ENCODE peak calls at places on chromosomes 7 and 10, in four cellular contexts. One of them, this sample, is unnamed. For H3K9me3, the result is how much of the 10 kb centered on the place peaks cover.

GRCh38 chr7:80264769-80265168 is 130.1 kb downstream of the GNAI1 start:
- DNase-seq in HCT116: no peak
- DNase-seq in OCI-LY7: no peak
- DNase-seq in SK-N-SH: no peak
- DNase-seq in this sample: no peak

GRCh38 chr7:131625817-131626372 is 69.5 kb upstream of the PODXL start:
- DNase-seq in HCT116: peak
- DNase-seq in OCI-LY7: no peak
- DNase-seq in SK-N-SH: peak
- DNase-seq in this sample: peak

GRCh38 chr7:157460721-157461120 is 123.9 kb downstream of the DNAJB6 start:
- DNase-seq in HCT116: no peak
- DNase-seq in OCI-LY7: no peak
- DNase-seq in SK-N-SH: no peak
- DNase-seq in this sample: no peak

GRCh38 chr10:96890172-96890513 is 58.0 kb downstream of the LCOR start:
- DNase-seq in HCT116: no peak
- DNase-seq in OCI-LY7: no peak
- DNase-seq in SK-N-SH: no peak
- DNase-seq in this sample: peak

GRCh38 chr7:125423444-125424155 is 494.0 kb upstream of the POT1 start:
- DNase-seq in HCT116: no peak
- DNase-seq in OCI-LY7: no peak
- DNase-seq in SK-N-SH: no peak
- DNase-seq in this sample: no peak

GRCh38 chr7:16644987-16645592 is 464 bp downstream of the ANKMY2 start:
- DNase-seq in HCT116: no peak
- DNase-seq in OCI-LY7: peak
- DNase-seq in SK-N-SH: peak
- DNase-seq in this sample: no peak

GRCh38 chr10:12771956-12772355 is 229.6 kb downstream of the CCDC3 start:
- DNase-seq in HCT116: no peak
- DNase-seq in OCI-LY7: no peak
- DNase-seq in SK-N-SH: no peak
- DNase-seq in this sample: no peak

GRCh38 chr7:119545118-119545517 is 727.9 kb upstream of the KCND2 start:
- DNase-seq in HCT116: peak
- DNase-seq in OCI-LY7: no peak
- DNase-seq in SK-N-SH: no peak
- DNase-seq in this sample: peak

GRCh38 chr7:71780282-71780681 is 631.9 kb downstream of the CALN1 start:
- DNase-seq in HCT116: no peak
- DNase-seq in OCI-LY7: no peak
- DNase-seq in SK-N-SH: no peak
- DNase-seq in this sample: no peak

GRCh38 chr7:71784781-71785180 is 627.4 kb downstream of the CALN1 start:
- DNase-seq in HCT116: no peak
- DNase-seq in OCI-LY7: no peak
- DNase-seq in SK-N-SH: no peak
- DNase-seq in this sample: no peak

GRCh38 chr7:71785216-71785615 is 626.9 kb downstream of the CALN1 start:
- DNase-seq in HCT116: no peak
- DNase-seq in OCI-LY7: no peak
- DNase-seq in SK-N-SH: no peak
- DNase-seq in this sample: no peak

GRCh38 chr7:71784180-71784579 is 628.0 kb downstream of the CALN1 start:
- DNase-seq in HCT116: no peak
- DNase-seq in OCI-LY7: no peak
- DNase-seq in SK-N-SH: no peak
- DNase-seq in this sample: no peak

DNA sequence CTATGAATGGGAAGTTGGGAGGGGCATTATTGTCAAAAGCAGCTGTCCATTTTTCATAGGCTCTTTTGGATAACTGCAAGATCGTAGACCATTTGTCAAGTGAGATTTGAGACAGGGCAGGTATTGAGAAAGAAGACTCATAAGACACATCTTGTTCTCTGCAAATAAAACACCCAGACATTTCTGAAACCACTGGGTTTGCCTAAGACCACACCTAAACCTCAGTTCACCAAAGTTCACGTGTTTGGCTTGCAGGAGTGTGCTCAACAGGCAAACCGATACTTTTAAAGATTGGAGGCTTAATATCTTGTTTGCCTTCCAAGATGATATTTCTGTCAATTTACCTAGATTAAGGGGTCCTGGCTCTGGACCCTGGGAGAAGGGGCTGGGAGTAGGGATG is 628.4 kb downstream of the CALN1 start:
- DNase-seq in HCT116: no peak
- DNase-seq in OCI-LY7: no peak
- DNase-seq in SK-N-SH: no peak
- DNase-seq in this sample: no peak
- H3K9me3 ChIP-seq in HCT116: under half
- H3K9me3 ChIP-seq in OCI-LY7: under half
- H3K9me3 ChIP-seq in SK-N-SH: under half
- H3K9me3 ChIP-seq in this sample: under half

DNA sequence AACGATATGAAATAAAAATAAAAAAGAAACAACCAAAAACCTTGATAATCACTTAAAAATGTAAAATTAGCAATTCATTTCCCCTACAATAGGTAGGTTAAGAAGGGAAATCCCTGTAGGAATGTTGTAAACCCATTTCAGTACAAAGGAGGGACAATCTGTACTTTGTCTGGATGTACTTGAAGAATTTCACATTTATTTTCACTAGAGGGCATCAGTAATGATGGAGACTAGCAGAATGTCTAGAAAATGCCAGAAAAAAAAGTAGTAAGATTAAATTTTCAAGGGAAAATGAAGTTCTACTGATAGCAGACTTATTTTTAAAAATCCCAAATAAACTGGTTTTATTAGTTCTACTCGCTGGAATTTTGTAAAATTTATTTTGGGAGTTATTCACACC is 209.0 kb upstream of the FZD1 start:
- DNase-seq in HCT116: no peak
- DNase-seq in OCI-LY7: no peak
- DNase-seq in SK-N-SH: no peak
- DNase-seq in this sample: no peak
- TF ChIP-seq CTCF in HCT116: no peak
- TF ChIP-seq CTCF in OCI-LY7: peak
- TF ChIP-seq CTCF in SK-N-SH: peak
- TF ChIP-seq CTCF in this sample: peak

GRCh38 chr10:77027576-77027975 is 610.0 kb downstream of the KCNMA1 start:
- DNase-seq in HCT116: no peak
- DNase-seq in OCI-LY7: no peak
- DNase-seq in SK-N-SH: no peak
- DNase-seq in this sample: no peak
- TF ChIP-seq EZH2phosphoT487 in HCT116: no peak
- TF ChIP-seq EZH2phosphoT487 in OCI-LY7: no peak
- TF ChIP-seq EZH2phosphoT487 in SK-N-SH: no peak
- TF ChIP-seq EZH2phosphoT487 in this sample: no peak

GRCh38 chr10:131212763-131213325 is 98.7 kb downstream of the TCERG1L start:
- DNase-seq in HCT116: no peak
- DNase-seq in OCI-LY7: no peak
- DNase-seq in SK-N-SH: no peak
- DNase-seq in this sample: no peak

GRCh38 chr10:131211146-131211545 is 100.4 kb downstream of the TCERG1L start:
- DNase-seq in HCT116: no peak
- DNase-seq in OCI-LY7: no peak
- DNase-seq in SK-N-SH: no peak
- DNase-seq in this sample: no peak

GRCh38 chr10:131211965-131212619 is 99.4 kb downstream of the TCERG1L start:
- DNase-seq in HCT116: no peak
- DNase-seq in OCI-LY7: no peak
- DNase-seq in SK-N-SH: no peak
- DNase-seq in this sample: no peak

GRCh38 chr10:131210181-131210580 is 101.3 kb downstream of the TCERG1L start:
- DNase-seq in HCT116: no peak
- DNase-seq in OCI-LY7: no peak
- DNase-seq in SK-N-SH: no peak
- DNase-seq in this sample: no peak

GRCh38 chr10:131211556-131211955 is 100.0 kb downstream of the TCERG1L start:
- DNase-seq in HCT116: no peak
- DNase-seq in OCI-LY7: no peak
- DNase-seq in SK-N-SH: peak
- DNase-seq in this sample: no peak
- H3K9me3 ChIP-seq in HCT116: under half
- H3K9me3 ChIP-seq in OCI-LY7: under half
- H3K9me3 ChIP-seq in SK-N-SH: under half
- H3K9me3 ChIP-seq in this sample: under half

GRCh38 chr7:106064329-106064728 is 47.8 kb downstream of the SYPL1 start:
- DNase-seq in HCT116: no peak
- DNase-seq in OCI-LY7: peak
- DNase-seq in SK-N-SH: peak
- DNase-seq in this sample: no peak
- TF ChIP-seq CTCF in HCT116: no peak
- TF ChIP-seq CTCF in OCI-LY7: peak
- TF ChIP-seq CTCF in SK-N-SH: no peak
- TF ChIP-seq CTCF in this sample: no peak

GRCh38 chr10:17075510-17075909 is 54.1 kb downstream of the CUBN start:
- DNase-seq in HCT116: no peak
- DNase-seq in OCI-LY7: no peak
- DNase-seq in SK-N-SH: no peak
- DNase-seq in this sample: peak
- TF ChIP-seq EZH2phosphoT487 in HCT116: no peak
- TF ChIP-seq EZH2phosphoT487 in OCI-LY7: no peak
- TF ChIP-seq EZH2phosphoT487 in SK-N-SH: no peak
- TF ChIP-seq EZH2phosphoT487 in this sample: no peak

DNA sequence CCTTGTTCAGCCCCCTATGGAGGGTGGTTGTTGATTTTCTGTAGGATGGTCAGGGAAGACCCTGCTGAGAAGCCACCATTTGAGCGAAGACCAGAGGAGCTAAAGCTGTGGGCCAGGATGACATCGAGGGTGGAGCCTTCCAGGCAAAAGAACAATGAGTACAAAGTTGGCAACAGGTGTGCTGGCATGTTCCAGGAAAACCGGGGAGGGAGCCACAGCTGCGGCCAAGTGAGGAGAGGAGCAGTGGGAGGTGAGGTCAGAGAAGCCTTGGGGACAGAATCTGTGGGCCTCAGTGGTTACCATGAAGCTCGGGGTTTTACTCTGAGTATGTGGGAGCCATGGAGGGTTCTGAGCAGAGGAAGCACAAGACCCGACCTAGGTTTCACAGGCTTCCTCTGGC is 75.6 kb upstream of the ZNF479 start:
- DNase-seq in HCT116: no peak
- DNase-seq in OCI-LY7: no peak
- DNase-seq in SK-N-SH: no peak
- DNase-seq in this sample: no peak
- H3K9me3 ChIP-seq in HCT116: under half
- H3K9me3 ChIP-seq in OCI-LY7: under half
- H3K9me3 ChIP-seq in SK-N-SH: under half
- H3K9me3 ChIP-seq in this sample: under half

GRCh38 chr10:48790740-48791044 is 106.0 kb downstream of the WDFY4 start:
- DNase-seq in HCT116: no peak
- DNase-seq in OCI-LY7: no peak
- DNase-seq in SK-N-SH: no peak
- DNase-seq in this sample: no peak

GRCh38 chr10:48791267-48791928 is 106.7 kb downstream of the WDFY4 start:
- DNase-seq in HCT116: no peak
- DNase-seq in OCI-LY7: no peak
- DNase-seq in SK-N-SH: no peak
- DNase-seq in this sample: no peak

GRCh38 chr10:48792687-48793096 is 108.0 kb downstream of the WDFY4 start:
- DNase-seq in HCT116: no peak
- DNase-seq in OCI-LY7: no peak
- DNase-seq in SK-N-SH: no peak
- DNase-seq in this sample: no peak

GRCh38 chr10:48794074-48794473 is 109.4 kb downstream of the WDFY4 start:
- DNase-seq in HCT116: no peak
- DNase-seq in OCI-LY7: no peak
- DNase-seq in SK-N-SH: no peak
- DNase-seq in this sample: no peak

GRCh38 chr10:48792121-48792520 is 107.4 kb downstream of the WDFY4 start:
- DNase-seq in HCT116: no peak
- DNase-seq in OCI-LY7: no peak
- DNase-seq in SK-N-SH: no peak
- DNase-seq in this sample: no peak
- TF ChIP-seq CTCF in HCT116: no peak
- TF ChIP-seq CTCF in OCI-LY7: no peak
- TF ChIP-seq CTCF in SK-N-SH: no peak
- TF ChIP-seq CTCF in this sample: no peak

GRCh38 chr7:128863433-128863989 is 855 bp downstream of the ATP6V1F start:
- DNase-seq in HCT116: peak
- DNase-seq in OCI-LY7: peak
- DNase-seq in SK-N-SH: peak
- DNase-seq in this sample: peak
- TF ChIP-seq EZH2phosphoT487 in HCT116: no peak
- TF ChIP-seq EZH2phosphoT487 in OCI-LY7: no peak
- TF ChIP-seq EZH2phosphoT487 in SK-N-SH: no peak
- TF ChIP-seq EZH2phosphoT487 in this sample: no peak